ENCODE peak calls at places on chromosomes 1 and 21, in eight cellular contexts. S, X, K, F, Q, A, H and B are unnamed samples.

GRCh38 chr1:12620142-12620865 is 2.3 kb upstream of the DHRS3 start:
- DNase-seq in H (no peak), A (no peak), X (no peak), Q (peak), S (no peak), K (no peak), F (no peak), B (no peak)

GRCh38 chr1:230281531-230281930 is 144.6 kb downstream of the PGBD5 start:
- DNase-seq in K (no peak), S (no peak), A (no peak), Q (peak), H (no peak), F (no peak), X (no peak), B (no peak)

GRCh38 chr21:39518055-39518844 is 66.5 kb downstream of the SH3BGR start:
- DNase-seq in F (no peak), Q (no peak), A (peak), H (peak), S (peak), X (no peak), K (peak), B (no peak)

GRCh38 chr1:115184951-115185331 is 95.6 kb upstream of the TSPAN2 start:
- DNase-seq in F (no peak), X (no peak), K (no peak), S (no peak), Q (no peak), A (peak), H (no peak), B (no peak)

GRCh38 chr21:37642493-37642892 is 273.8 kb downstream of the KCNJ6 start:
- DNase-seq in F (no peak), Q (no peak), S (no peak), H (peak), K (no peak), A (no peak), X (no peak), B (no peak)

GRCh38 chr1:235079443-235079967 is 49.1 kb downstream of the TOMM20 start:
- DNase-seq in S (no peak), F (no peak), H (peak), Q (no peak), X (no peak), K (no peak), A (no peak), B (no peak)

GRCh38 chr1:238063454-238063853 is 172.7 kb upstream of the ZP4 start:
- DNase-seq in A (no peak), S (no peak), X (no peak), Q (no peak), H (peak), F (no peak), K (no peak), B (no peak)

GRCh38 chr1:8090241-8090702 is 64.2 kb upstream of the ERRFI1 start:
- DNase-seq in K (no peak), X (no peak), Q (no peak), S (no peak), A (peak), F (no peak), H (no peak), B (no peak)

GRCh38 chr1:21594935-21595897 is 73.9 kb downstream of the RAP1GAP start:
- DNase-seq in F (no peak), X (peak), K (no peak), S (peak), Q (peak), H (peak), A (peak), B (peak)

GRCh38 chr1:13801232-13801631 is 101.2 kb downstream of the PRDM2 start:
- DNase-seq in A (no peak), F (no peak), Q (no peak), K (no peak), X (no peak), S (no peak), H (no peak), B (no peak)

GRCh38 chr1:234927968-234928635 is 200.5 kb downstream of the TOMM20 start:
- DNase-seq in S (no peak), X (no peak), Q (no peak), K (no peak), F (no peak), A (peak), H (no peak), B (no peak)